ENCODE peak calls at places on chromosomes 13 and 19, in four cellular contexts. R, A, C and U are unnamed samples.

GRCh38 chr19:41997851-41998229 is 3.8 kb upstream of the ATP1A3 start:
- DNase-seq in R (no peak), A (no peak), C (no peak), U (peak; percentile 14)

GRCh38 chr19:2474232-2475017 is 1.5 kb upstream of the GADD45B start:
- DNase-seq in R (peak; percentile 84), C (no peak), A (peak; percentile 82), U (peak; percentile 87)

GRCh38 chr13:112225429-112226090 is 150.6 kb upstream of the SPACA7 start:
- DNase-seq in A (no peak), R (no peak), C (no peak), U (no peak)

GRCh38 chr19:53192771-53193533 is at the start of gene ZNF665:
- DNase-seq in C (no peak), R (peak; percentile 91), A (peak; percentile 67), U (peak; percentile 77)

GRCh38 chr13:20161275-20161950 is 561 bp upstream of the GJA3 start:
- DNase-seq in A (peak; percentile 38), C (no peak), R (no peak), U (peak; percentile 22)

GRCh38 chr13:73092831-73093230 is 34.0 kb downstream of the KLF5 start:
- DNase-seq in C (no peak), A (no peak), R (no peak), U (no peak)

GRCh38 chr13:94435604-94436226 is 43.8 kb downstream of the DCT start:
- DNase-seq in A (no peak), R (no peak), C (no peak), U (no peak)

GRCh38 chr19:6138066-6138465 is 2.6 kb downstream of the ACSBG2 start:
- DNase-seq in C (no peak), R (no peak), A (no peak), U (no peak)

GRCh38 chr13:49810825-49811526 is 18.5 kb upstream of the KPNA3 start:
- DNase-seq in A (no peak), R (no peak), C (no peak), U (no peak)

GRCh38 chr19:17488593-17489391 is 18.5 kb downstream of the SLC27A1 start:
- DNase-seq in A (peak; percentile 74), C (no peak), R (peak; percentile 52), U (peak; percentile 68)
- H3K27ac ChIP-seq in A (peak overlapping the region; percentile 47), C (no peak overlapping the region), R (no peak overlapping the region), U (peak overlapping the region; percentile 49)

GRCh38 chr19:9912551-9913236 is 23.6 kb downstream of the OLFM2 start:
- DNase-seq in A (no peak), C (no peak), R (no peak), U (no peak)

GRCh38 chr19:9909251-9909650 is 27.1 kb downstream of the OLFM2 start:
- DNase-seq in A (no peak), R (no peak), C (no peak), U (no peak)

GRCh38 chr19:9913237-9914000 is 22.9 kb downstream of the OLFM2 start:
- DNase-seq in R (no peak), C (no peak), A (no peak), U (no peak)

GRCh38 chr19:9910625-9911024 is 25.7 kb downstream of the OLFM2 start:
- DNase-seq in C (no peak), A (no peak), R (no peak), U (no peak)

GRCh38 chr19:9911524-9911923 is 24.8 kb downstream of the OLFM2 start:
- DNase-seq in A (no peak), R (no peak), C (no peak), U (no peak)
- H3K27me3 ChIP-seq in A (no peaks in the 10 kb centered on the region), R (peaks cover 6% of the 10 kb centered on the region), C (no peaks in the 10 kb centered on the region), U (peaks cover 14% of the 10 kb centered on the region)

GRCh38 chr13:25806304-25806974 is 245.4 kb downstream of the SHISA2 start:
- DNase-seq in A (no peak), R (no peak), C (no peak), U (peak; percentile 16)
- H3K9me3 ChIP-seq in A (no peaks in the 10 kb centered on the region), R (no peaks in the 10 kb centered on the region), C (no peaks in the 10 kb centered on the region), U (no peaks in the 10 kb centered on the region)

DNA sequence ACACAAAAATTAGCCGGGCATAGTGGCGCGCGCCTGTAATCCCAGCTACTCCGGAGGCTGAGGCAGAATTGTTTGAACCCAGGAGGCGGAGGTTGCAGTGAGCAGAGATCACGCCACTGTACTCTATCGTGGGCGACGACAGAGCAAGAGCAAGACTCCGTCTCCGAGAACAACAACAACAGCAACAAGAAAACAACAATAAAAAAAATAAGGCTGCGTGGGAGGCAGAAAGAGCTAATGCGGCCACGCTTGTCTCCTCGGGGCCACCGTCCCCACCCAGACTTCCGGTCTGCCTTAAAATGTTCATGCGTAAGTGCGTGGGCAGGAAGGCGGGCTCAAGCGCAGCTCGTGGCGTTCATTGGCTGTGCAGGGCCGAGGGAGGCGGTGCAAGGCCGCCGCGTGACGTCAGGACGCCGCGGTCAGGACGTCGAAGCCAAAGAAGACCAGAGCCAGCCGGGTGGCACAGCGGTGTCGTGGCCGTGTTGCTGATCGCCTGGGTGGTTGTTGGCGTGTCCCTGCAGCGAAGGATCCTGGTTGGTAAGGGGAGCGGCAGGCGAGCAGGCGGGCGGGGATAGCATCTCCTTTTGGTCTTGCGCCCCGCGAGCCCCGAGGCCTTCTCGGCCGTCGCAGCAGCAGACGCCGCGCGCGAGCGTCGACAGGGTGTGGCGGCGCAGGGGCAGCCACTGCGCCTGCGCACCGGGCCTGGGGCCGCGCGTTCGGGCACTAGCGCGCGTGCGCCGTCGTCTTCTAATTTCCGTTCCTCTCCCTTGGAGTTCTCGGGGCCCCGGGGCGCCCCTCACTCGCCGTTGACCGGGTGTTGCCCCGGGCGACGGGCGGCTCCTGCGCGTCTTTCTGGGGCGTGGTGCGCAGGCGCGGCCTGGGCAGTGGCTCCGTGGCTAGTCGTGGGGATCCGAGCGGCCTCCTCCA is at the start of gene LENG8:
- DNase-seq in R (peak; percentile 97), C (peak; percentile 94), A (peak; percentile 96), U (peak; percentile 99)
- H3K27ac ChIP-seq in R (peak within 1 kb of the TSS; percentile 96), C (peak within 1 kb of the TSS; percentile 96), A (peak within 1 kb of the TSS; percentile 97), U (peak within 1 kb of the TSS; percentile 97)

GRCh38 chr19:35988824-35989223 is 6.2 kb upstream of the SDHAF1 start:
- DNase-seq in C (no peak), A (no peak), R (no peak), U (no peak)
- H3K27me3 ChIP-seq in C (no peaks in the 10 kb centered on the region), A (peaks cover 18% of the 10 kb centered on the region), R (no peaks in the 10 kb centered on the region), U (peaks cover 14% of the 10 kb centered on the region)

DNA sequence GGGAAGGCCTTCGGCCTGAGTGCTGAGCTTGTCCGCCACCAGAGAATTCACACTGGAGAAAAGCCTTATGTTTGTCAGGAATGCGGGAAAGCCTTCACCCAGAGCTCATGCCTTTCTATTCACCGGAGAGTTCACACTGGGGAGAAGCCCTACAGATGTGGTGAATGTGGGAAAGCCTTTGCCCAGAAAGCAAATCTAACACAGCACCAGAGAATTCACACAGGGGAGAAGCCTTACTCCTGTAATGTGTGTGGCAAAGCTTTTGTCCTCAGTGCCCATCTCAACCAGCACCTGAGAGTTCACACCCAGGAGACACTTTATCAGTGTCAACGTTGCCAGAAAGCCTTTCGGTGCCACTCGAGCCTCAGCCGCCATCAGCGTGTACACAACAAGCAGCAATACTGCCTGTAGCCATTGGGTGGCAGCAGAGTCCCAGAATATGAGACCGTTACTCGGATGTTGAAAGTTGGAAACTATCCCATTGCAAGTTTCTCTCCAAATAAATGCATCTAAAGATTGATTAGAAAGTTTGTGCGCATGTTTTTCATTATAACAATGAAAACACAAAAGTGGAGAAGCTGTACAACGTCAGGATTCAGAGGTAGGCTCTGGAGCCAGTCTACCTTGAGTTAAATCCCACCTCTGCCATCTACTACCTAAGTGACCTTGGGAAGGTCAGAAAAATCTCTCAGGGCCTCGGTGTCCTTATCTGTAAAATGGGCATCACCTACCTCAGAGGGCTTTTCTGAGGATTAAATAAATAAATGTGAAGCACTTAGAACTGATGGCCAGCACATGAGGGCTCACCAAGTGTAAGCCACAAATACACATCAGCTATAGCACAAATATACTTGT is 21.1 kb downstream of the ZNF473 start:
- DNase-seq in R (no peak), A (peak; percentile 37), C (no peak), U (peak; percentile 40)
- H3K9me3 ChIP-seq in R (no peaks in the 10 kb centered on the region), A (peaks cover 15% of the 10 kb centered on the region), C (peaks cover 56% of the 10 kb centered on the region), U (peaks cover 28% of the 10 kb centered on the region)

GRCh38 chr19:1019980-1020867 is 699 bp downstream of the TMEM259 start:
- DNase-seq in A (no peak), C (no peak), R (peak; percentile 56), U (no peak)

GRCh38 chr19:1018932-1019615 is 1.8 kb downstream of the TMEM259 start:
- DNase-seq in C (no peak), A (no peak), R (no peak), U (no peak)

GRCh38 chr19:1019616-1019961 is 1.3 kb downstream of the TMEM259 start:
- DNase-seq in R (no peak), C (no peak), A (no peak), U (no peak)

GRCh38 chr19:1018393-1018792 is 2.5 kb downstream of the TMEM259 start:
- DNase-seq in A (no peak), R (no peak), C (no peak), U (no peak)

GRCh38 chr19:1020868-1021425 is at the start of gene TMEM259:
- DNase-seq in R (peak; percentile 99), A (peak; percentile 96), C (peak; percentile 86), U (peak; percentile 98)
- H3K27ac ChIP-seq in R (peak within 1 kb of the TSS; percentile 90), A (peak within 1 kb of the TSS; percentile 97), C (peak within 1 kb of the TSS; percentile 88), U (peak within 1 kb of the TSS; percentile 98)